ENCODE peak calls at places on chromosome 13, in four cellular contexts. X is nucleus accumbens; S is stimulated activated CD8-positive, alpha-beta memory T cell treated with anti-CD3 and anti-CD28 coated beads, Interleukin-4, amount 100 ng/mL, for 1 hour; D is SK-N-SH. I is an unnamed sample.

GRCh38 chr13:99129951-99130350 is 70.7 kb upstream of the UBAC2 start:
- DNase-seq in D (no peak), X (no peak), S (no peak), I (no peak)

GRCh38 chr13:39565036-39565949 is 37.7 kb downstream of the LHFPL6 start:
- DNase-seq in X (no peak), S (no peak), D (no peak), I (peak; percentile 41)

GRCh38 chr13:113650275-113650674 is 7.7 kb downstream of the ATP4B start:
- DNase-seq in D (no peak), S (no peak), X (no peak), I (no peak)

GRCh38 chr13:106415971-106416370 is 119.5 kb downstream of the EFNB2 start:
- DNase-seq in S (no peak), D (no peak), X (no peak), I (no peak)

GRCh38 chr13:113669231-113669870 is 2.3 kb downstream of the GRK1 start:
- DNase-seq in S (no peak), D (no peak), X (no peak), I (no peak)

GRCh38 chr13:99422556-99423220 is 78.6 kb upstream of the TM9SF2 start:
- DNase-seq in S (no peak), D (no peak), X (no peak), I (no peak)

GRCh38 chr13:73096173-73097117 is 37.6 kb downstream of the KLF5 start:
- DNase-seq in X (no peak), D (no peak), S (no peak), I (no peak)

GRCh38 chr13:35484384-35484783 is 7.9 kb upstream of the MAB21L1 start:
- DNase-seq in X (no peak), D (no peak), S (no peak), I (no peak)

GRCh38 chr13:30832845-30833332 is 73.2 kb upstream of the MEDAG start:
- DNase-seq in S (no peak), X (no peak), D (peak; percentile 82), I (peak; percentile 42)

GRCh38 chr13:41496420-41497234 is 39.3 kb downstream of the RGCC start:
- DNase-seq in D (no peak), X (no peak), S (no peak), I (no peak)

GRCh38 chr13:113299951-113300350 is 2.9 kb downstream of the LAMP1 start:
- DNase-seq in D (no peak), X (no peak), S (no peak), I (no peak)

GRCh38 chr13:79097201-79097600 is 308.9 kb downstream of the RBM26 start:
- DNase-seq in S (no peak), D (no peak), X (no peak), I (no peak)

I was measured in A549.